ENCODE peak calls at places on chromosomes 3 and 15, in six cellular contexts. S is transverse colon, C is heart left ventricle, K is pancreas, R is epithelial cell of proximal tubule, H is AG09309. L is an unnamed sample.

GRCh38 chr15:57503911-57504598 is 87.6 kb upstream of the MYZAP start:
- DNase-seq in S (no peak), C (no peak), K (no peak), R (no peak), H (no peak), L (no peak)

GRCh38 chr15:78992416-78993256 is 47.8 kb upstream of the CTSH start:
- DNase-seq in S (no peak), C (peak), K (no peak), R (no peak), H (no peak), L (no peak)

GRCh38 chr3:72123908-72124441 is 339.0 kb upstream of the PROK2 start:
- DNase-seq in S (peak), C (no peak), K (peak), R (peak), H (peak), L (peak)

GRCh38 chr3:29195055-29195454 is 85.8 kb upstream of the RBMS3 start:
- DNase-seq in S (no peak), C (no peak), K (no peak), R (no peak), H (no peak), L (no peak)

GRCh38 chr3:59368887-59369286 is 319.1 kb upstream of the CFAP20DC start:
- DNase-seq in S (no peak), C (no peak), K (no peak), R (no peak), H (no peak), L (no peak)

GRCh38 chr3:181886676-181887075 is 175.0 kb downstream of the SOX2 start:
- DNase-seq in S (no peak), C (no peak), K (no peak), R (no peak), H (no peak), L (no peak)

GRCh38 chr3:164144824-164145223 is 933.5 kb downstream of the SI start:
- DNase-seq in S (no peak), C (no peak), K (no peak), R (no peak), H (no peak), L (no peak)

GRCh38 chr3:179463299-179463698 is 12.0 kb upstream of the GNB4 start:
- DNase-seq in S (no peak), C (no peak), K (no peak), R (no peak), H (no peak), L (no peak)

GRCh38 chr3:23836536-23837230 is 30.9 kb downstream of the UBE2E1 start:
- DNase-seq in S (no peak), C (no peak), K (no peak), R (no peak), H (no peak), L (no peak)

GRCh38 chr3:150742679-150743078 is 20.3 kb downstream of the SIAH2 start:
- DNase-seq in S (no peak), C (no peak), K (no peak), R (no peak), H (no peak), L (no peak)

GRCh38 chr15:84973492-84974460 is 7.9 kb upstream of the PDE8A start:
- DNase-seq in S (no peak), C (no peak), K (no peak), R (no peak), H (no peak), L (no peak)

GRCh38 chr3:184368804-184369183 is 7.3 kb downstream of the POLR2H start:
- DNase-seq in S (no peak), C (no peak), K (no peak), R (no peak), H (peak), L (no peak)

GRCh38 chr3:185701891-185702563 is 115.9 kb downstream of the SENP2 start:
- DNase-seq in S (no peak), C (no peak), K (peak), R (no peak), H (no peak), L (no peak)

GRCh38 chr3:58272891-58273290 is 33.2 kb upstream of the RPP14 start:
- DNase-seq in S (no peak), C (no peak), K (no peak), R (no peak), H (no peak), L (no peak)

GRCh38 chr3:120348065-120348980 is 831 bp downstream of the LRRC58 start:
- DNase-seq in S (no peak), C (no peak), K (no peak), R (no peak), H (no peak), L (no peak)

GRCh38 chr3:30659270-30660127 is 53.1 kb downstream of the TGFBR2 start:
- DNase-seq in S (no peak), C (no peak), K (no peak), R (peak), H (peak), L (peak)

GRCh38 chr15:67829647-67830504 is 4.6 kb downstream of the SKOR1 start:
- DNase-seq in S (no peak), C (no peak), K (no peak), R (no peak), H (no peak), L (no peak)

GRCh38 chr3:20077054-20077453 is 36.8 kb downstream of the KAT2B start:
- DNase-seq in S (no peak), C (no peak), K (no peak), R (no peak), H (no peak), L (no peak)

GRCh38 chr15:83358972-83359564 is 74.6 kb upstream of the BNC1 start:
- DNase-seq in S (no peak), C (no peak), K (no peak), R (no peak), H (no peak), L (no peak)

GRCh38 chr3:13493867-13494441 is 13.8 kb downstream of the HDAC11 start:
- DNase-seq in S (no peak), C (peak), K (no peak), R (no peak), H (no peak), L (no peak)

DNA sequence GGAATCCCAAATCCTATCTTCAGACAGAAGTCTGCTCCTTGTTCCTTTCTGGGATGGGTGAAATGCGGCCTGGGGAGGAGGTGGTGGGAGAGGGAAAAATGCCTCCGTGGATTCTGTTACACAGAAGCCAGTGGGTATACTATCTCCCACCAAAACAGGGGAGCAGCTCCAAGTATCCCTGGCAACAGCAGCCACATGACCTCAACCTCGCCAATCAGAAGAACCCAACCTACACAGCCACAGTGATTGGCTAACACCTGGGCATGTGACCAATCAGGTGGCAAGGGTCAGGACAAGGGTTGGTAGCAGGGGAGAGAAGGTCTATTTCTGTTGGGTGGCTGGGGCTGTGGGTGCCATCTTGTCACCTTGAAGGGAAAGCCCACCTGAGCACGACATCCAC is 9.1 kb upstream of the ACAD9 start:
- DNase-seq in S (no peak), C (no peak), K (no peak), R (no peak), H (no peak), L (no peak)
- TF ChIP-seq CTCF in S (no peak), C (no peak), K (no peak), R (no peak), H (no peak), L (no peak)

GRCh38 chr15:50135123-50135541 is 16.1 kb upstream of the ATP8B4 start:
- DNase-seq in S (no peak), C (no peak), K (no peak), R (no peak), H (no peak), L (no peak)
- TF ChIP-seq CTCF in S (no peak), C (no peak), K (no peak), R (no peak), H (no peak), L (no peak)

GRCh38 chr15:56098230-56098899 is 105.0 kb upstream of the NEDD4 start:
- DNase-seq in S (no peak), C (no peak), K (no peak), R (no peak), H (no peak), L (no peak)
- TF ChIP-seq CTCF in S (no peak), C (no peak), K (no peak), R (no peak), H (peak), L (no peak)

GRCh38 chr3:46544771-46545503 is 21.2 kb downstream of the LRRC2 start:
- DNase-seq in S (no peak), C (no peak), K (no peak), R (no peak), H (no peak), L (no peak)
- TF ChIP-seq CTCF in S (no peak), C (no peak), K (no peak), R (no peak), H (no peak), L (no peak)

GRCh38 chr3:194575484-194576210 is 57.6 kb downstream of the TMEM44 start:
- DNase-seq in S (no peak), C (no peak), K (no peak), R (peak), H (no peak), L (peak)
- TF ChIP-seq CTCF in S (no peak), C (no peak), K (no peak), R (peak), H (no peak), L (no peak)

DNA sequence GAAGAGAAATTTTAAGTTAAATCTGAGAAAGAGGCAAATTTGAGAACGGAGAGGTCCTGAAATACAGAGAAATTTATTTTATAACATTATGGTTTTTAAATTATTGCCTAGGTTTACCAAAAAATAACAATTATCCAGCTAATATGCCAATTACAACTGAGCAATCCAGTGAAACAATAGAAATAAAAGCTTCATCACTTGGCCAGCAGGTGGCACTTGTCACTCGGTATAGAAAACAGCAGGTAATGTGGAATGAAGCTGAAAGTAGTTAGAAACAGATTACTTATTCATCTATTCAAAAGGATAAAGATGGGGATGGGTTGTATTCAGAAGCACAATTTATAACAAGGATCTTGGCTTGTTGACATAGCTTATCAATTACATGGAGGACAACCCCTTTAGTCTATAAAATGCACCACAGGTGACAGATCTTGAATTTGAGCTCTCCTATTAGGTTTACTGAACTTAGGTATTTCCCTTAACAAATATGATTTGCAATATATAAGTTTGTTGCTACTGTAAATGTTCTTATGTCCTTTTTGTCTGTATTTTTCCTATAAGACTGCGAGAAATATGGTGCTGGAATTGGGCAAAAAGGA is 70.1 kb upstream of the GUCA1C start:
- DNase-seq in S (peak), C (no peak), K (peak), R (no peak), H (peak), L (peak)
- TF ChIP-seq CTCF in S (peak), C (peak), K (peak), R (peak), H (peak), L (peak)

DNA sequence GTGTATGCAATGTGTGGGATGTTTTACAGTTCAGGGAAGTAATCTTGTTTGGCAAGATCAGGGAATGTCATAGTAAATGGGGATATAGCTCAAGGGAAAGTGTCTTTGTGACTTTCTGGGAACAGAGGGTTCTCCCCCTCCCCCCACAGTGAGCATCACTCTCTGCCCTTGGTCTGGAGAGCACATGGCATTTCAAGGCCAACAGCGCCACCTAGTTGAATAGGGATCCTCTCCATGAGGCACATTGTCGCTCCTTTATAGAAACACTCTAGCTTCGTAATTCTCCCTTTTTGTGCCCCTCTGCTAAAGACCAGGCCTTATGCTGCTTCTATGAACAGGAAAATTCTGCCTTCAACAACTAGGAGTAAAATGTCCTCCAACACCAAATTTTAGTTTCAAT is 37.1 kb upstream of the ARNT2 start:
- DNase-seq in S (no peak), C (no peak), K (no peak), R (no peak), H (no peak), L (no peak)
- TF ChIP-seq CTCF in S (no peak), C (no peak), K (no peak), R (peak), H (no peak), L (no peak)

L was measured in AG09319.